ENCODE peak calls at places on chromosomes 2 and 18, in ten cellular contexts. One of them, this sample, is unnamed.

GRCh38 chr18:44452346-44452745 is 228.3 kb upstream of the SETBP1 start:
- DNase-seq in RWPE1: no peak
- DNase-seq in A549: no peak
- DNase-seq in dermis microvascular lymphatic vessel endothelial cell: no peak
- DNase-seq in COR-L47: no peak
- DNase-seq in aorta: no peak
- DNase-seq in GOT3: no peak
- DNase-seq in fibroblast of lung: peak
- DNase-seq in activated T-cell treated with anti-CD3 and anti-CD28 coated beads for 24 hours: no peak
- DNase-seq in SW 1271: no peak
- DNase-seq in this sample: no peak

GRCh38 chr2:70069049-70069448 is 18.2 kb upstream of the PCBP1 start:
- DNase-seq in RWPE1: no peak
- DNase-seq in A549: no peak
- DNase-seq in dermis microvascular lymphatic vessel endothelial cell: no peak
- DNase-seq in COR-L47: no peak
- DNase-seq in aorta: no peak
- DNase-seq in GOT3: no peak
- DNase-seq in fibroblast of lung: peak
- DNase-seq in activated T-cell treated with anti-CD3 and anti-CD28 coated beads for 24 hours: peak
- DNase-seq in SW 1271: no peak
- DNase-seq in this sample: no peak

GRCh38 chr2:235921508-235922260 is 246.5 kb downstream of the GBX2 start:
- DNase-seq in RWPE1: no peak
- DNase-seq in A549: no peak
- DNase-seq in dermis microvascular lymphatic vessel endothelial cell: no peak
- DNase-seq in COR-L47: no peak
- DNase-seq in aorta: no peak
- DNase-seq in GOT3: no peak
- DNase-seq in fibroblast of lung: no peak
- DNase-seq in activated T-cell treated with anti-CD3 and anti-CD28 coated beads for 24 hours: no peak
- DNase-seq in SW 1271: no peak
- DNase-seq in this sample: no peak

GRCh38 chr2:133053541-133053940 is 383.5 kb upstream of the LYPD1 start:
- DNase-seq in RWPE1: no peak
- DNase-seq in A549: no peak
- DNase-seq in dermis microvascular lymphatic vessel endothelial cell: no peak
- DNase-seq in COR-L47: no peak
- DNase-seq in aorta: no peak
- DNase-seq in GOT3: no peak
- DNase-seq in fibroblast of lung: peak
- DNase-seq in activated T-cell treated with anti-CD3 and anti-CD28 coated beads for 24 hours: no peak
- DNase-seq in SW 1271: no peak
- DNase-seq in this sample: no peak

GRCh38 chr2:7356909-7357584 is 439.8 kb downstream of the RNF144A start:
- DNase-seq in RWPE1: no peak
- DNase-seq in A549: no peak
- DNase-seq in dermis microvascular lymphatic vessel endothelial cell: no peak
- DNase-seq in COR-L47: peak
- DNase-seq in aorta: no peak
- DNase-seq in GOT3: no peak
- DNase-seq in fibroblast of lung: no peak
- DNase-seq in activated T-cell treated with anti-CD3 and anti-CD28 coated beads for 24 hours: no peak
- DNase-seq in SW 1271: no peak
- DNase-seq in this sample: no peak

GRCh38 chr2:239099474-239099873 is 251.6 kb downstream of the TWIST2 start:
- DNase-seq in RWPE1: no peak
- DNase-seq in A549: no peak
- DNase-seq in dermis microvascular lymphatic vessel endothelial cell: no peak
- DNase-seq in COR-L47: no peak
- DNase-seq in aorta: no peak
- DNase-seq in GOT3: no peak
- DNase-seq in fibroblast of lung: no peak
- DNase-seq in activated T-cell treated with anti-CD3 and anti-CD28 coated beads for 24 hours: no peak
- DNase-seq in SW 1271: no peak
- DNase-seq in this sample: no peak

GRCh38 chr2:19648583-19648982 is 253.2 kb downstream of the TTC32 start:
- DNase-seq in RWPE1: peak
- DNase-seq in A549: peak
- DNase-seq in dermis microvascular lymphatic vessel endothelial cell: no peak
- DNase-seq in COR-L47: no peak
- DNase-seq in aorta: peak
- DNase-seq in GOT3: no peak
- DNase-seq in fibroblast of lung: peak
- DNase-seq in activated T-cell treated with anti-CD3 and anti-CD28 coated beads for 24 hours: no peak
- DNase-seq in SW 1271: no peak
- DNase-seq in this sample: no peak

GRCh38 chr2:88198308-88198707 is 28.2 kb downstream of the THNSL2 start:
- DNase-seq in RWPE1: no peak
- DNase-seq in A549: no peak
- DNase-seq in dermis microvascular lymphatic vessel endothelial cell: no peak
- DNase-seq in COR-L47: no peak
- DNase-seq in aorta: no peak
- DNase-seq in GOT3: no peak
- DNase-seq in fibroblast of lung: no peak
- DNase-seq in activated T-cell treated with anti-CD3 and anti-CD28 coated beads for 24 hours: no peak
- DNase-seq in SW 1271: no peak
- DNase-seq in this sample: no peak

GRCh38 chr2:213688129-213688528 is 403.9 kb downstream of the SPAG16 start:
- DNase-seq in RWPE1: no peak
- DNase-seq in A549: no peak
- DNase-seq in dermis microvascular lymphatic vessel endothelial cell: no peak
- DNase-seq in COR-L47: no peak
- DNase-seq in aorta: no peak
- DNase-seq in GOT3: no peak
- DNase-seq in fibroblast of lung: no peak
- DNase-seq in activated T-cell treated with anti-CD3 and anti-CD28 coated beads for 24 hours: no peak
- DNase-seq in SW 1271: no peak
- DNase-seq in this sample: no peak

GRCh38 chr2:228507870-228508269 is 326.4 kb upstream of the SPHKAP start:
- DNase-seq in RWPE1: no peak
- DNase-seq in A549: no peak
- DNase-seq in dermis microvascular lymphatic vessel endothelial cell: no peak
- DNase-seq in COR-L47: no peak
- DNase-seq in aorta: no peak
- DNase-seq in GOT3: no peak
- DNase-seq in fibroblast of lung: no peak
- DNase-seq in activated T-cell treated with anti-CD3 and anti-CD28 coated beads for 24 hours: no peak
- DNase-seq in SW 1271: no peak
- DNase-seq in this sample: no peak

GRCh38 chr2:74789278-74789677 is 44.6 kb upstream of the HK2 start:
- DNase-seq in RWPE1: no peak
- DNase-seq in A549: no peak
- DNase-seq in dermis microvascular lymphatic vessel endothelial cell: no peak
- DNase-seq in COR-L47: no peak
- DNase-seq in aorta: no peak
- DNase-seq in GOT3: no peak
- DNase-seq in fibroblast of lung: no peak
- DNase-seq in activated T-cell treated with anti-CD3 and anti-CD28 coated beads for 24 hours: no peak
- DNase-seq in SW 1271: no peak
- DNase-seq in this sample: no peak

GRCh38 chr2:189657867-189658266 is 3.4 kb upstream of the ASNSD1 start:
- DNase-seq in RWPE1: no peak
- DNase-seq in A549: no peak
- DNase-seq in dermis microvascular lymphatic vessel endothelial cell: no peak
- DNase-seq in COR-L47: no peak
- DNase-seq in aorta: no peak
- DNase-seq in GOT3: no peak
- DNase-seq in fibroblast of lung: peak
- DNase-seq in activated T-cell treated with anti-CD3 and anti-CD28 coated beads for 24 hours: no peak
- DNase-seq in SW 1271: no peak
- DNase-seq in this sample: no peak

GRCh38 chr2:127094509-127095366 is 12.2 kb downstream of the BIN1 start:
- DNase-seq in RWPE1: peak
- DNase-seq in A549: peak
- DNase-seq in dermis microvascular lymphatic vessel endothelial cell: no peak
- DNase-seq in COR-L47: no peak
- DNase-seq in aorta: peak
- DNase-seq in GOT3: peak
- DNase-seq in fibroblast of lung: peak
- DNase-seq in activated T-cell treated with anti-CD3 and anti-CD28 coated beads for 24 hours: no peak
- DNase-seq in SW 1271: no peak
- DNase-seq in this sample: no peak

GRCh38 chr2:163715199-163715598 is 20.6 kb downstream of the FIGN start:
- DNase-seq in RWPE1: no peak
- DNase-seq in A549: no peak
- DNase-seq in dermis microvascular lymphatic vessel endothelial cell: no peak
- DNase-seq in COR-L47: no peak
- DNase-seq in aorta: no peak
- DNase-seq in GOT3: no peak
- DNase-seq in fibroblast of lung: no peak
- DNase-seq in activated T-cell treated with anti-CD3 and anti-CD28 coated beads for 24 hours: no peak
- DNase-seq in SW 1271: no peak
- DNase-seq in this sample: no peak

GRCh38 chr2:121907905-121908304 is 152.5 kb downstream of the TSN start:
- DNase-seq in RWPE1: no peak
- DNase-seq in A549: no peak
- DNase-seq in dermis microvascular lymphatic vessel endothelial cell: no peak
- DNase-seq in COR-L47: peak
- DNase-seq in aorta: no peak
- DNase-seq in GOT3: no peak
- DNase-seq in fibroblast of lung: no peak
- DNase-seq in activated T-cell treated with anti-CD3 and anti-CD28 coated beads for 24 hours: no peak
- DNase-seq in SW 1271: no peak
- DNase-seq in this sample: no peak

GRCh38 chr18:10265560-10266235 is 188.7 kb upstream of the APCDD1 start:
- DNase-seq in RWPE1: no peak
- DNase-seq in A549: no peak
- DNase-seq in dermis microvascular lymphatic vessel endothelial cell: no peak
- DNase-seq in COR-L47: no peak
- DNase-seq in aorta: no peak
- DNase-seq in GOT3: no peak
- DNase-seq in fibroblast of lung: peak
- DNase-seq in activated T-cell treated with anti-CD3 and anti-CD28 coated beads for 24 hours: no peak
- DNase-seq in SW 1271: no peak
- DNase-seq in this sample: no peak

GRCh38 chr18:48638896-48639771 is 100.3 kb downstream of the CTIF start:
- DNase-seq in RWPE1: no peak
- DNase-seq in A549: no peak
- DNase-seq in dermis microvascular lymphatic vessel endothelial cell: no peak
- DNase-seq in COR-L47: no peak
- DNase-seq in aorta: no peak
- DNase-seq in GOT3: no peak
- DNase-seq in fibroblast of lung: no peak
- DNase-seq in activated T-cell treated with anti-CD3 and anti-CD28 coated beads for 24 hours: no peak
- DNase-seq in SW 1271: no peak
- DNase-seq in this sample: no peak

GRCh38 chr2:171307560-171307959 is 126.2 kb downstream of the METTL8 start:
- DNase-seq in RWPE1: no peak
- DNase-seq in A549: no peak
- DNase-seq in dermis microvascular lymphatic vessel endothelial cell: no peak
- DNase-seq in COR-L47: no peak
- DNase-seq in aorta: no peak
- DNase-seq in GOT3: no peak
- DNase-seq in fibroblast of lung: no peak
- DNase-seq in activated T-cell treated with anti-CD3 and anti-CD28 coated beads for 24 hours: no peak
- DNase-seq in SW 1271: no peak
- DNase-seq in this sample: no peak

GRCh38 chr2:230798769-230799399 is 65.9 kb upstream of the ITM2C start:
- DNase-seq in RWPE1: peak
- DNase-seq in A549: peak
- DNase-seq in dermis microvascular lymphatic vessel endothelial cell: peak
- DNase-seq in COR-L47: no peak
- DNase-seq in aorta: no peak
- DNase-seq in GOT3: no peak
- DNase-seq in fibroblast of lung: peak
- DNase-seq in activated T-cell treated with anti-CD3 and anti-CD28 coated beads for 24 hours: no peak
- DNase-seq in SW 1271: no peak
- DNase-seq in this sample: peak

GRCh38 chr2:152499921-152500320 is 164.9 kb downstream of the FMNL2 start:
- DNase-seq in RWPE1: no peak
- DNase-seq in A549: no peak
- DNase-seq in dermis microvascular lymphatic vessel endothelial cell: no peak
- DNase-seq in COR-L47: no peak
- DNase-seq in aorta: no peak
- DNase-seq in GOT3: no peak
- DNase-seq in fibroblast of lung: peak
- DNase-seq in activated T-cell treated with anti-CD3 and anti-CD28 coated beads for 24 hours: no peak
- DNase-seq in SW 1271: no peak
- DNase-seq in this sample: no peak

GRCh38 chr2:239674981-239675855 is 274.4 kb upstream of the HDAC4 start:
- DNase-seq in RWPE1: no peak
- DNase-seq in A549: no peak
- DNase-seq in dermis microvascular lymphatic vessel endothelial cell: no peak
- DNase-seq in COR-L47: no peak
- DNase-seq in aorta: no peak
- DNase-seq in GOT3: no peak
- DNase-seq in fibroblast of lung: no peak
- DNase-seq in activated T-cell treated with anti-CD3 and anti-CD28 coated beads for 24 hours: no peak
- DNase-seq in SW 1271: no peak
- DNase-seq in this sample: no peak

GRCh38 chr2:127000937-127001336 is 102.2 kb downstream of the TEX51 start:
- DNase-seq in RWPE1: no peak
- DNase-seq in A549: no peak
- DNase-seq in dermis microvascular lymphatic vessel endothelial cell: no peak
- DNase-seq in COR-L47: no peak
- DNase-seq in aorta: no peak
- DNase-seq in GOT3: no peak
- DNase-seq in fibroblast of lung: peak
- DNase-seq in activated T-cell treated with anti-CD3 and anti-CD28 coated beads for 24 hours: no peak
- DNase-seq in SW 1271: no peak
- DNase-seq in this sample: no peak

GRCh38 chr18:35032113-35032512 is 9.1 kb upstream of the MAPRE2 start:
- DNase-seq in RWPE1: no peak
- DNase-seq in A549: no peak
- DNase-seq in dermis microvascular lymphatic vessel endothelial cell: no peak
- DNase-seq in COR-L47: no peak
- DNase-seq in aorta: no peak
- DNase-seq in GOT3: no peak
- DNase-seq in fibroblast of lung: no peak
- DNase-seq in activated T-cell treated with anti-CD3 and anti-CD28 coated beads for 24 hours: no peak
- DNase-seq in SW 1271: no peak
- DNase-seq in this sample: no peak

GRCh38 chr2:108829916-108830315 is 43.3 kb downstream of the CCDC138 start:
- DNase-seq in RWPE1: no peak
- DNase-seq in A549: no peak
- DNase-seq in dermis microvascular lymphatic vessel endothelial cell: no peak
- DNase-seq in COR-L47: no peak
- DNase-seq in aorta: no peak
- DNase-seq in GOT3: no peak
- DNase-seq in fibroblast of lung: no peak
- DNase-seq in activated T-cell treated with anti-CD3 and anti-CD28 coated beads for 24 hours: no peak
- DNase-seq in SW 1271: no peak
- DNase-seq in this sample: no peak

GRCh38 chr18:4134691-4135090 is 320.4 kb downstream of the DLGAP1 start:
- DNase-seq in RWPE1: no peak
- DNase-seq in A549: no peak
- DNase-seq in dermis microvascular lymphatic vessel endothelial cell: no peak
- DNase-seq in COR-L47: no peak
- DNase-seq in aorta: no peak
- DNase-seq in GOT3: no peak
- DNase-seq in fibroblast of lung: no peak
- DNase-seq in activated T-cell treated with anti-CD3 and anti-CD28 coated beads for 24 hours: no peak
- DNase-seq in SW 1271: no peak
- DNase-seq in this sample: no peak

GRCh38 chr2:40169430-40169829 is 282.5 kb downstream of the SLC8A1 start:
- DNase-seq in RWPE1: no peak
- DNase-seq in A549: no peak
- DNase-seq in dermis microvascular lymphatic vessel endothelial cell: no peak
- DNase-seq in COR-L47: no peak
- DNase-seq in aorta: no peak
- DNase-seq in GOT3: no peak
- DNase-seq in fibroblast of lung: no peak
- DNase-seq in activated T-cell treated with anti-CD3 and anti-CD28 coated beads for 24 hours: no peak
- DNase-seq in SW 1271: no peak
- DNase-seq in this sample: no peak

GRCh38 chr18:74378179-74378682 is 62.6 kb downstream of the C18orf63 start:
- DNase-seq in RWPE1: no peak
- DNase-seq in A549: no peak
- DNase-seq in dermis microvascular lymphatic vessel endothelial cell: no peak
- DNase-seq in COR-L47: no peak
- DNase-seq in aorta: peak
- DNase-seq in GOT3: no peak
- DNase-seq in fibroblast of lung: no peak
- DNase-seq in activated T-cell treated with anti-CD3 and anti-CD28 coated beads for 24 hours: no peak
- DNase-seq in SW 1271: no peak
- DNase-seq in this sample: no peak

This sample was measured in NCI-H2227 treated with DMSO at 0.1 percent for 48 hours.